ENCODE peak calls at places on chromosomes 6 and 20, in five cellular contexts. R is GM12865, O is substantia nigra, V is iPS-NIHi11, P is HTR-8/SVneo. U is an unnamed sample.

GRCh38 chr6:127300411-127300810 is 33.7 kb downstream of the RNF146 start:
- DNase-seq in R (no peak), O (no peak), V (no peak), P (peak; percentile 7), U (no peak)

GRCh38 chr6:43886067-43886461 is 116.1 kb downstream of the VEGFA start:
- DNase-seq in R (no peak), O (no peak), V (no peak), P (no peak), U (no peak)

GRCh38 chr6:116403205-116403604 is 32.5 kb downstream of the DSE start:
- DNase-seq in R (no peak), O (no peak), V (no peak), P (no peak), U (no peak)

GRCh38 chr6:145147559-145147958 is 587.8 kb downstream of the EPM2A start:
- DNase-seq in R (no peak), O (no peak), V (no peak), P (no peak), U (no peak)

GRCh38 chr6:44569931-44570385 is 182.5 kb downstream of the CDC5L start:
- DNase-seq in R (no peak), O (peak; percentile 8), V (no peak), P (no peak), U (no peak)

GRCh38 chr6:150152891-150153876 is 10.3 kb downstream of the PPP1R14C start:
- DNase-seq in R (no peak), O (no peak), V (no peak), P (no peak), U (no peak)

GRCh38 chr6:40160826-40161225 is 226.6 kb upstream of the MOCS1 start:
- DNase-seq in R (no peak), O (no peak), V (no peak), P (no peak), U (no peak)

GRCh38 chr6:166465671-166466087 is 82.9 kb upstream of the MPC1 start:
- DNase-seq in R (no peak), O (peak; percentile 27), V (no peak), P (peak; percentile 5), U (peak; percentile 22)

GRCh38 chr20:59835057-59835447 is 98.4 kb downstream of the SYCP2 start:
- DNase-seq in R (no peak), O (no peak), V (no peak), P (peak; percentile 8), U (no peak)

GRCh38 chr6:99514089-99514488 is 1.1 kb downstream of the USP45 start:
- DNase-seq in R (no peak), O (no peak), V (peak; percentile 12), P (no peak), U (no peak)

GRCh38 chr6:129672883-129673631 is 36.9 kb downstream of the ARHGAP18 start:
- DNase-seq in R (peak; percentile 84), O (no peak), V (no peak), P (peak; percentile 54), U (no peak)

GRCh38 chr6:144190593-144190992 is 40.3 kb downstream of the STX11 start:
- DNase-seq in R (no peak), O (no peak), V (no peak), P (no peak), U (no peak)

GRCh38 chr6:31543639-31544038 is 1.8 kb upstream of the DDX39B start:
- DNase-seq in R (no peak), O (no peak), V (no peak), P (no peak), U (no peak)

GRCh38 chr6:6251555-6252280 is 68.7 kb downstream of the F13A1 start:
- DNase-seq in R (no peak), O (no peak), V (no peak), P (no peak), U (no peak)

GRCh38 chr20:10861086-10861485 is 187.3 kb upstream of the JAG1 start:
- DNase-seq in R (peak; percentile 2), O (no peak), V (no peak), P (no peak), U (no peak)

GRCh38 chr6:1738682-1739081 is 129.0 kb downstream of the FOXC1 start:
- DNase-seq in R (no peak), O (no peak), V (no peak), P (no peak), U (no peak)

GRCh38 chr6:107607109-107607508 is 117.2 kb downstream of the SOBP start:
- DNase-seq in R (no peak), O (no peak), V (no peak), P (no peak), U (no peak)

GRCh38 chr20:49210101-49210749 is 9.0 kb upstream of the DDX27 start:
- DNase-seq in R (no peak), O (no peak), V (no peak), P (no peak), U (no peak)

GRCh38 chr20:53080969-53081871 is 109.1 kb downstream of the TSHZ2 start:
- DNase-seq in R (no peak), O (no peak), V (no peak), P (no peak), U (no peak)

GRCh38 chr6:45625191-45625664 is 247.5 kb upstream of the SUPT3H start:
- DNase-seq in R (no peak), O (no peak), V (no peak), P (no peak), U (no peak)

GRCh38 chr6:155604991-155605390 is 149.4 kb upstream of the NOX3 start:
- DNase-seq in R (no peak), O (no peak), V (no peak), P (no peak), U (no peak)

GRCh38 chr20:50115591-50116367 is 2.8 kb upstream of the UBE2V1 start:
- DNase-seq in R (peak; percentile 95), O (peak; percentile 88), V (peak; percentile 91), P (peak; percentile 100), U (peak; percentile 85)

GRCh38 chr6:170178266-170178560 is 112.7 kb downstream of the DLL1 start:
- DNase-seq in R (no peak), O (no peak), V (no peak), P (no peak), U (no peak)

U was measured in caudate nucleus.